ENCODE peak calls at places on chromosome 16, in four cellular contexts. G is tibial nerve, U is adrenal gland, W is GM12878. B is an unnamed sample.

GRCh38 chr16:1613240-1613639 is 1.1 kb downstream of the CRAMP1 start:
- DNase-seq in G (no peak), U (no peak), W (no peak), B (no peak)

GRCh38 chr16:57998992-57999365 is 1.5 kb downstream of the ZNF319 start:
- DNase-seq in G (no peak), U (no peak), W (no peak), B (no peak)

GRCh38 chr16:53754938-53755910 is 51.3 kb downstream of the FTO start:
- DNase-seq in G (no peak), U (peak; percentile 39), W (no peak), B (no peak)

GRCh38 chr16:85381738-85382592 is 231.2 kb upstream of the GSE1 start:
- DNase-seq in G (no peak), U (no peak), W (no peak), B (no peak)

GRCh38 chr16:47574091-47575054 is 113.2 kb downstream of the PHKB start:
- DNase-seq in G (no peak), U (no peak), W (peak; percentile 39), B (no peak)

GRCh38 chr16:49580751-49581303 is 207.2 kb downstream of the C16orf78 start:
- DNase-seq in G (no peak), U (no peak), W (no peak), B (no peak)

GRCh38 chr16:85430523-85431381 is 182.4 kb upstream of the GSE1 start:
- DNase-seq in G (no peak), U (no peak), W (no peak), B (no peak)

GRCh38 chr16:1781758-1782407 is 488 bp downstream of the SPSB3 start:
- DNase-seq in G (no peak), U (peak; percentile 65), W (no peak), B (no peak)

GRCh38 chr16:9091867-9092281 is 430 bp downstream of the HAPSTR1 start:
- DNase-seq in G (peak; percentile 18), U (peak; percentile 45), W (no peak), B (peak; percentile 69)

GRCh38 chr16:83137326-83137770 is 510.6 kb downstream of the CDH13 start:
- DNase-seq in G (no peak), U (peak; percentile 40), W (no peak), B (no peak)

GRCh38 chr16:54066451-54067056 is 220.0 kb downstream of the IRX3 start:
- DNase-seq in G (no peak), U (peak; percentile 39), W (no peak), B (no peak)

GRCh38 chr16:7374614-7375174 is 42.0 kb downstream of the RBFOX1 start:
- DNase-seq in G (no peak), U (no peak), W (no peak), B (no peak)

GRCh38 chr16:23518435-23518891 is 8.2 kb upstream of the GGA2 start:
- DNase-seq in G (no peak), U (no peak), W (no peak), B (no peak)

GRCh38 chr16:87955302-87956168 is 4.3 kb downstream of the BANP start:
- DNase-seq in G (no peak), U (no peak), W (no peak), B (no peak)

GRCh38 chr16:87957296-87958069 is 6.2 kb downstream of the BANP start:
- DNase-seq in G (no peak), U (no peak), W (no peak), B (no peak)

GRCh38 chr16:87958632-87959031 is 7.4 kb downstream of the BANP start:
- DNase-seq in G (no peak), U (no peak), W (no peak), B (no peak)

GRCh38 chr16:87956169-87956770 is 5.0 kb downstream of the BANP start:
- DNase-seq in G (no peak), U (no peak), W (peak; percentile 42), B (peak; percentile 78)

GRCh38 chr16:87956771-87957279 is 5.6 kb downstream of the BANP start:
- DNase-seq in G (no peak), U (no peak), W (no peak), B (no peak)
- TF ChIP-seq CTCF in G (no peak), U (no peak), W (peak; percentile 43), B (no peak)

GRCh38 chr16:67246081-67246944 is 968 bp downstream of the FHOD1 start:
- DNase-seq in G (no peak), U (peak; percentile 83), W (no peak), B (peak; percentile 94)
- TF ChIP-seq POLR2A in G (no peak), U (peak; percentile 64), W (peak; percentile 66), B (peak; percentile 66)

GRCh38 chr16:4613636-4614570 is 785 bp downstream of the UBALD1 start:
- DNase-seq in G (no peak), U (no peak), W (no peak), B (no peak)

GRCh38 chr16:4614571-4615388 is at the start of gene UBALD1:
- DNase-seq in G (peak; percentile 71), U (peak; percentile 83), W (peak; percentile 48), B (peak; percentile 95)

GRCh38 chr16:4617880-4618279 is 3.2 kb upstream of the UBALD1 start:
- DNase-seq in G (no peak), U (no peak), W (no peak), B (no peak)

GRCh38 chr16:4616047-4616811 is 1.5 kb upstream of the UBALD1 start:
- DNase-seq in G (peak; percentile 100), U (peak; percentile 100), W (peak; percentile 98), B (peak; percentile 99)

GRCh38 chr16:4615389-4616046 is 830 bp upstream of the UBALD1 start:
- DNase-seq in G (no peak), U (peak; percentile 47), W (no peak), B (no peak)
- H3K4me1 ChIP-seq in G (peaks cover 69% of the 10 kb centered on the region), U (peaks cover 19% of the 10 kb centered on the region), W (peaks cover 20% of the 10 kb centered on the region), B (peaks cover 65% of the 10 kb centered on the region)

GRCh38 chr16:84340305-84341040 is 27.9 kb upstream of the ATP2C2 start:
- DNase-seq in G (no peak), U (no peak), W (no peak), B (no peak)
- TF ChIP-seq CTCF in G (no peak), U (no peak), W (no peak), B (peak; percentile 72)

GRCh38 chr16:70572050-70572925 is 48.7 kb downstream of the SF3B3 start:
- DNase-seq in G (no peak), U (no peak), W (no peak), B (no peak)
- TF ChIP-seq POLR2A in G (no peak), U (no peak), W (no peak), B (no peak)

GRCh38 chr16:67483150-67483549 is at the start of gene AGRP:
- DNase-seq in G (no peak), U (no peak), W (no peak), B (no peak)

GRCh38 chr16:67481561-67482259 is 753 bp upstream of the ATP6V0D1 start:
- DNase-seq in G (no peak), U (peak; percentile 57), W (no peak), B (peak; percentile 75)

GRCh38 chr16:67482260-67482924 is 955 bp downstream of the AGRP start:
- DNase-seq in G (no peak), U (no peak), W (no peak), B (peak; percentile 54)

GRCh38 chr16:67483731-67484525 is 581 bp upstream of the AGRP start:
- DNase-seq in G (no peak), U (peak; percentile 62), W (no peak), B (no peak)

DNA sequence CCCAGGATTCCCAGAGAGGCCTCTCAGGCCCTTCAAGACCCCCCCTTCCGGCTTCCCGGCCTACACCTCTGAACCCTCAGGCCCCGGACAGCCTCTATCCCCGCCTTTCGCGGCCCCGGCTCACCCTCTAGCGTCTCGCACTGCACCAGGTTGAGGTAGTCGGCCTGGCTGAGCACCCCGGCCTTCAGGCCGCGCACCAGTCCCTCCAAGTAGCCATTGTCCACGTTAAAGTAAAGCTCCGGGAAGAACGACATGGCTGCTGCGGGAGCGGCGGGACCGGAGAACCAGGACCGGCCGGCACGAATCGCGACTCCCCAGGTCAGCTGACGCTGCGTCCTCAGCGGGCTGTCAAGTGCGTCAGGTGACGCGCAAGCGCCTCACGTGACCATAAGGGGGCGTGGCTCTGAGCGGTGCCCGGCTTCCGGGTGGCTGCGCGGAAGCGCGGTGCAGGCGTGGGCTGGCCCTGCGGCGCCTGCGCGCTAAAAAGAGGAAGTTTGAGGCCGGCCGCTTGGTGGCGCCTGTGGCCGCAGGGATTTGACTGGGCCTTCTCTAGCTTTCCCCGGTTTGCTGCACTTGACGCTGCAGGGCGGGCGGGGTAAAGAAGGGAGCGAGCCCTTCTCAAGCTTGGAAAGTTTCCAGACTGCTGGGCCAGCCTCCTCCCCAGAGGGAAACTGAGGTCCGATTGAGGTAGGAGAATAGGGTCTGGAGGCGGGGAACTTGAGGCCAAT is at the start of gene ATP6V0D1:
- DNase-seq in G (peak; percentile 97), U (peak; percentile 98), W (peak; percentile 94), B (peak; percentile 99)
- H3K4me1 ChIP-seq in G (peaks cover 52% of the 10 kb centered on the region), U (peaks cover 32% of the 10 kb centered on the region), W (peaks cover 19% of the 10 kb centered on the region), B (peaks cover 12% of the 10 kb centered on the region)